ENCODE peak calls at places on chromosome 22, in six cellular contexts. H, L, E, G, U and X are unnamed samples.

GRCh38 chr22:46087816-46088277 is 62.5 kb upstream of the PPARA start:
- DNase-seq in H (peak; percentile 94), L (no peak), E (peak; percentile 66), G (peak; percentile 96), U (peak; percentile 97), X (peak; percentile 84)

GRCh38 chr22:47178339-47178738 is 415.9 kb downstream of the TBC1D22A start:
- DNase-seq in H (no peak), L (no peak), E (no peak), G (no peak), U (no peak), X (no peak)

GRCh38 chr22:30324008-30324730 is 2.6 kb downstream of the TBC1D10A start:
- DNase-seq in H (no peak), L (peak; percentile 69), E (no peak), G (no peak), U (no peak), X (no peak)

GRCh38 chr22:46000081-46001027 is 23.4 kb upstream of the WNT7B start:
- DNase-seq in H (no peak), L (no peak), E (no peak), G (no peak), U (peak; percentile 48), X (no peak)

GRCh38 chr22:40479887-40480538 is 109.6 kb downstream of the SGSM3 start:
- DNase-seq in H (no peak), L (no peak), E (no peak), G (no peak), U (no peak), X (no peak)

GRCh38 chr22:39314251-39314971 is 5.0 kb downstream of the RPL3 start:
- DNase-seq in H (peak; percentile 59), L (no peak), E (no peak), G (no peak), U (peak; percentile 45), X (no peak)

GRCh38 chr22:28051787-28052356 is 132.8 kb upstream of the PITPNB start:
- DNase-seq in H (peak; percentile 83), L (peak; percentile 15), E (no peak), G (no peak), U (peak; percentile 88), X (no peak)

GRCh38 chr22:37676691-37677627 is 1.5 kb downstream of the LGALS1 start:
- DNase-seq in H (peak; percentile 91), L (peak; percentile 96), E (peak; percentile 87), G (peak; percentile 91), U (peak; percentile 93), X (peak; percentile 73)

GRCh38 chr22:40180403-40180802 is 2.7 kb downstream of the TNRC6B start:
- DNase-seq in H (no peak), L (no peak), E (no peak), G (no peak), U (no peak), X (no peak)

GRCh38 chr22:17369553-17370035 is 334 bp downstream of the CECR2 start:
- DNase-seq in H (peak; percentile 54), L (no peak), E (no peak), G (peak; percentile 60), U (peak; percentile 74), X (no peak)

GRCh38 chr22:20083891-20084546 is 4.0 kb downstream of the DGCR8 start:
- DNase-seq in H (no peak), L (no peak), E (no peak), G (no peak), U (no peak), X (no peak)
- H3K4me1 ChIP-seq in H (peaks cover 50% of the 10 kb centered on the region), L (peaks cover 38% of the 10 kb centered on the region), E (peaks cover 26% of the 10 kb centered on the region), G (peaks cover 47% of the 10 kb centered on the region), U (peaks cover 26% of the 10 kb centered on the region), X (peaks cover 4% of the 10 kb centered on the region)

GRCh38 chr22:23837911-23838685 is 708 bp downstream of the DERL3 start:
- DNase-seq in H (no peak), L (peak; percentile 24), E (no peak), G (no peak), U (peak; percentile 56), X (no peak)
- H3K4me1 ChIP-seq in H (peaks cover 57% of the 10 kb centered on the region), L (peaks cover 16% of the 10 kb centered on the region), E (peaks cover 38% of the 10 kb centered on the region), G (peaks cover 29% of the 10 kb centered on the region), U (peaks cover 4% of the 10 kb centered on the region), X (no peaks in the 10 kb centered on the region)

DNA sequence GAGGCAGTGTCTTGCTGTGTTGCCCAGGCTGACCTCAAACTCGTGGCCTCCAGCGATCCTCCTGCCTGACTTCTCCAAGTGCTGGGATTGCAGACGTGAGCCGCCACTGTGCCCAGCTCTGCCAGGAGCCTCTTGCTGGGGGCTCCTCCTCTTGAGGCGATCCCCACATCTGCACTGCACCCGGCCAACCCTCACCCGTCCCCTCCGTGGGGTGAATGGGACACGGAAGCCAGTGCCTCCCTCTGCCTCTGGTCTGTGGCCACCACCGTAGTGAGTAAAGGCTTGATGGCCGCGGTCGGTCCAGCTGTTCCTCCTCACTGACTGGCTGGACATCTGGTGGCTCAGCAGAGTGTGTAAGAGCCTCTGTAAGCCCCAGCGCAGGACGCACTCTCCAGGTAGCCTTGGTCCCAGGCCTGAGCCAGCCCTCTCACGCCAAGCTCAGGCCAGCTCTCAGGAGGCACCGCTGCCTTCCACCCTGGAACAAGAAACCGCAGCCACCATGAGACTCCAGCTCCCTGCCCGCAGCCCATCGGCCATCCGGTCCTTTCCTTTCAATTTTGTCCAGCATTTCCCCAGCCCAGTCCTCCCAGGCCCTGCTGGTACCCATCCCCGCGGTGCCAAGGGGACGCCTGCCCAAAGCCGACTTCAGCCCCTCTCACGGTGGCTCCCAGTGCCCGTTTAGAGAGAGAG is 100.3 kb downstream of the BRD1 start:
- DNase-seq in H (no peak), L (no peak), E (no peak), G (no peak), U (no peak), X (no peak)
- H3K4me1 ChIP-seq in H (peaks cover 6% of the 10 kb centered on the region), L (peaks cover 20% of the 10 kb centered on the region), E (no peaks in the 10 kb centered on the region), G (peaks cover 3% of the 10 kb centered on the region), U (no peaks in the 10 kb centered on the region), X (no peaks in the 10 kb centered on the region)

GRCh38 chr22:24164243-24164642 is 17.0 kb upstream of the SUSD2 start:
- DNase-seq in H (no peak), L (no peak), E (no peak), G (no peak), U (no peak), X (no peak)
- H3K4me1 ChIP-seq in H (peaks cover 8% of the 10 kb centered on the region), L (peaks cover 20% of the 10 kb centered on the region), E (peaks cover 18% of the 10 kb centered on the region), G (peaks cover 12% of the 10 kb centered on the region), U (peaks cover 23% of the 10 kb centered on the region), X (peaks cover 3% of the 10 kb centered on the region)

GRCh38 chr22:24996420-24996952 is 44.0 kb downstream of the KIAA1671 start:
- DNase-seq in H (no peak), L (peak; percentile 29), E (no peak), G (no peak), U (peak; percentile 62), X (peak; percentile 54)
- H3K4me1 ChIP-seq in H (no peaks in the 10 kb centered on the region), L (no peaks in the 10 kb centered on the region), E (peaks cover 6% of the 10 kb centered on the region), G (peaks cover 38% of the 10 kb centered on the region), U (peaks cover 11% of the 10 kb centered on the region), X (no peaks in the 10 kb centered on the region)

DNA sequence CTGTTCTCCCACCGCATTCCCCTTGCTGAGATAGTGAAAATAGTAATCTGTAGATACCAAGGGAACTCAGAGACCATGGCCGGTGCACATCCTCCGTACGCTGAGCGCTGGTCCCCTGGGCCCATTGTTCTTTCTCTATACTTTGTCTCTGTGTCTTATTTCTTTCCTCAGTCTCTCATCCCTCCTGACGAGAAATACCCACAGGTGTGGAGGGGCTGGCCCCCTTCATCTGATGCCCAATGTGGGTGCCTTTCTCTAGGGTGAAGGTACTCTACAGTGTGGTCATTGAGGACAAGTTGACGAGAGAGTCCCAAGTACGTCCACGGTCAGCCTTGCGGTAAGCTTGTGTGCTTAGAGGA is 41.6 kb downstream of the IGLL1 start:
- DNase-seq in H (no peak), L (no peak), E (no peak), G (peak; percentile 47), U (no peak), X (no peak)
- H3K4me1 ChIP-seq in H (peaks cover 14% of the 10 kb centered on the region), L (no peaks in the 10 kb centered on the region), E (no peaks in the 10 kb centered on the region), G (peaks cover 24% of the 10 kb centered on the region), U (peaks cover 6% of the 10 kb centered on the region), X (no peaks in the 10 kb centered on the region)

GRCh38 chr22:22870577-22871398 is 16.8 kb upstream of the IGLL5 start:
- DNase-seq in H (no peak), L (peak; percentile 20), E (no peak), G (no peak), U (no peak), X (no peak)

GRCh38 chr22:22863001-22863400 is 24.6 kb upstream of the IGLL5 start:
- DNase-seq in H (no peak), L (no peak), E (no peak), G (no peak), U (no peak), X (no peak)

GRCh38 chr22:22866381-22867111 is 21.1 kb upstream of the IGLL5 start:
- DNase-seq in H (no peak), L (no peak), E (no peak), G (no peak), U (no peak), X (no peak)

GRCh38 chr22:22867996-22868715 is 19.5 kb upstream of the IGLL5 start:
- DNase-seq in H (no peak), L (no peak), E (no peak), G (no peak), U (no peak), X (no peak)

DNA sequence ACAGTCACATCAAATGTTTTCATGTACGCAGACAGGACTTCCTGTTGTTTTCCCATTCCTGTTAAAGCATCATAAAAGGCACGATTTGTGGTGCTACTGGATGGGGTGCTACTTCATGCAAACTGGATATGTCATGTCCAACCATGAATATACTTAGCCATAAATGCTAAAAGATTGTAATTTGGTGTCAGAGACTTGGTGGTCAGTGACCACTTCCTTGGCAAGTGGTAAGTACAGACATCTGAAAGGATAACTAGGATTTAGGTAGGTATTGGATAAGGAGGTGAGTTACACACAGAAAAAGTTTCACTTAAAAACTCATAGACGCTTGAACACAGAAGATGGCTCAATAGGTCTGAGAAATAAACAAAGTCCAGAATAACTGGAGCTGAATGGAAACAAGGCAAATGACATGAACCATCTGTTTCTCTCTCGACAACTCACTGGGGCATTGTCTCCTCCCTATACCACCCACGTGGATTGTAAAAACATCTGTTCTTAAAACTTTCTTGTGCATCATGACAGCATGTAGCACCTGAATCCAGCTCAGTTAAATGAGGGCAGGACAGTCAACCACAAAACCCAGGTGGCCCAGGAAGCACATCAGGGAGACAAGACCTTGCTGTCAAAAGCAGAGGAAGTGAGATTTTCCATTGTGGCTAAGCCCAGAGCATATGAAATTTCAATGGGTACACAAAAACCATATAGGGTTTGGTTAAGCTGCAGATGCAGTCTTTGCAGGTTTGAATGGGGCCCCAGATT is 22.1 kb upstream of the IGLL5 start:
- DNase-seq in H (no peak), L (peak; percentile 29), E (no peak), G (no peak), U (no peak), X (no peak)
- H3K4me1 ChIP-seq in H (no peaks in the 10 kb centered on the region), L (peaks cover 21% of the 10 kb centered on the region), E (no peaks in the 10 kb centered on the region), G (peaks cover 7% of the 10 kb centered on the region), U (no peaks in the 10 kb centered on the region), X (no peaks in the 10 kb centered on the region)